ENCODE peak calls at places on chromosomes 4 and X, in six cellular contexts. One of them, this sample, is unnamed.

GRCh38 chrX:9895225-9895912 is 71.8 kb upstream of the CLDN34 start:
- DNase-seq in tibial artery: no peak
- DNase-seq in endothelial cell of umbilical vein: no peak
- DNase-seq in progenitor cell of endocrine pancreas: no peak
- DNase-seq in A549: no peak
- DNase-seq in HFF-Myc: no peak
- DNase-seq in this sample: no peak

GRCh38 chr4:88320780-88321373 is 36.5 kb upstream of the PPM1K start:
- DNase-seq in A549: peak
- DNase-seq in HFF-Myc: no peak
- DNase-seq in progenitor cell of endocrine pancreas: no peak
- DNase-seq in tibial artery: peak
- DNase-seq in endothelial cell of umbilical vein: peak
- DNase-seq in this sample: peak

GRCh38 chrX:153781428-153782047 is 697 bp downstream of the SRPK3 start:
- DNase-seq in A549: no peak
- DNase-seq in HFF-Myc: no peak
- DNase-seq in tibial artery: no peak
- DNase-seq in endothelial cell of umbilical vein: no peak
- DNase-seq in progenitor cell of endocrine pancreas: no peak
- DNase-seq in this sample: no peak

GRCh38 chrX:136497556-136498048 is at the start of gene HTATSF1:
- DNase-seq in A549: no peak
- DNase-seq in endothelial cell of umbilical vein: peak
- DNase-seq in tibial artery: no peak
- DNase-seq in progenitor cell of endocrine pancreas: no peak
- DNase-seq in HFF-Myc: no peak
- DNase-seq in this sample: no peak

GRCh38 chr4:24328711-24329110 is 255.6 kb downstream of the DHX15 start:
- DNase-seq in HFF-Myc: no peak
- DNase-seq in tibial artery: no peak
- DNase-seq in A549: no peak
- DNase-seq in progenitor cell of endocrine pancreas: no peak
- DNase-seq in endothelial cell of umbilical vein: no peak
- DNase-seq in this sample: no peak

GRCh38 chr4:163404570-163404969 is 60.9 kb downstream of the NPY5R start:
- DNase-seq in endothelial cell of umbilical vein: peak
- DNase-seq in progenitor cell of endocrine pancreas: no peak
- DNase-seq in A549: no peak
- DNase-seq in tibial artery: no peak
- DNase-seq in HFF-Myc: no peak
- DNase-seq in this sample: no peak

GRCh38 chr4:4857809-4858508 is 1.5 kb upstream of the MSX1 start:
- DNase-seq in endothelial cell of umbilical vein: no peak
- DNase-seq in A549: no peak
- DNase-seq in progenitor cell of endocrine pancreas: no peak
- DNase-seq in HFF-Myc: no peak
- DNase-seq in tibial artery: no peak
- DNase-seq in this sample: no peak

GRCh38 chr4:169379688-169380087 is 108.9 kb upstream of the SH3RF1 start:
- DNase-seq in A549: no peak
- DNase-seq in HFF-Myc: no peak
- DNase-seq in progenitor cell of endocrine pancreas: no peak
- DNase-seq in endothelial cell of umbilical vein: no peak
- DNase-seq in tibial artery: no peak
- DNase-seq in this sample: no peak

GRCh38 chrX:155985208-155985607 is 12.3 kb upstream of the IL9R start:
- DNase-seq in A549: no peak
- DNase-seq in tibial artery: no peak
- DNase-seq in HFF-Myc: no peak
- DNase-seq in progenitor cell of endocrine pancreas: no peak
- DNase-seq in endothelial cell of umbilical vein: no peak
- DNase-seq in this sample: no peak

GRCh38 chrX:115023139-115023538 is 5.7 kb upstream of the IL13RA2 start:
- DNase-seq in endothelial cell of umbilical vein: peak
- DNase-seq in A549: peak
- DNase-seq in tibial artery: no peak
- DNase-seq in HFF-Myc: peak
- DNase-seq in progenitor cell of endocrine pancreas: no peak
- DNase-seq in this sample: no peak

GRCh38 chr4:65861993-65862392 is 191.7 kb upstream of the EPHA5 start:
- DNase-seq in A549: no peak
- DNase-seq in progenitor cell of endocrine pancreas: no peak
- DNase-seq in tibial artery: no peak
- DNase-seq in endothelial cell of umbilical vein: no peak
- DNase-seq in HFF-Myc: no peak
- DNase-seq in this sample: no peak

GRCh38 chr4:149790172-149790907 is 25.3 kb downstream of the IQCM start:
- DNase-seq in A549: no peak
- DNase-seq in HFF-Myc: no peak
- DNase-seq in progenitor cell of endocrine pancreas: no peak
- DNase-seq in endothelial cell of umbilical vein: no peak
- DNase-seq in tibial artery: no peak
- DNase-seq in this sample: no peak

GRCh38 chrX:153927936-153928760 is 2.1 kb upstream of the ARHGAP4 start:
- DNase-seq in progenitor cell of endocrine pancreas: peak
- DNase-seq in A549: peak
- DNase-seq in HFF-Myc: peak
- DNase-seq in endothelial cell of umbilical vein: peak
- DNase-seq in tibial artery: peak
- DNase-seq in this sample: peak

DNA sequence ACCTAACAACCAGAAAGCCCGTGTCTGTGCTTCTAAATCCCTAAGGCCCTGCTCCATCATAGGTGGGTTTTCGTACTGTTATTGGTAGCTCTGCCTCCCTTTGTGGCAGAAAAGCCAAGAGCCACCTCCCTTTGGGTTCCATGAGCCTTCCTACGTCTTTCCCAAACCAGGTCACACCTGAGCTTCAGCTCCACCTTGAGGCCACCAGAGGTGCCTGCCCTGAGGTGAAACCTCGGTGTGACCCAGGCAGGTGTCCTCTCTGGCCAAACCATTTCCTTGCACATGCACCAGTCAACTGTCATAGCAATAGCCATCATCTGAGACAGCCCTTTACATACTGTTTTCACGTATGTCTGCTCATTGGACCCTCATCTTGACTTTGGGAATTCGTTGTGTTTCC is 188.0 kb upstream of the RBPJ start:
- DNase-seq in progenitor cell of endocrine pancreas: no peak
- DNase-seq in endothelial cell of umbilical vein: no peak
- DNase-seq in HFF-Myc: no peak
- DNase-seq in tibial artery: no peak
- DNase-seq in A549: no peak
- DNase-seq in this sample: no peak
- TF ChIP-seq CTCF in progenitor cell of endocrine pancreas: peak
- TF ChIP-seq CTCF in endothelial cell of umbilical vein: no peak
- TF ChIP-seq CTCF in HFF-Myc: no peak
- TF ChIP-seq CTCF in tibial artery: no peak
- TF ChIP-seq CTCF in A549: no peak
- TF ChIP-seq CTCF in this sample: peak

DNA sequence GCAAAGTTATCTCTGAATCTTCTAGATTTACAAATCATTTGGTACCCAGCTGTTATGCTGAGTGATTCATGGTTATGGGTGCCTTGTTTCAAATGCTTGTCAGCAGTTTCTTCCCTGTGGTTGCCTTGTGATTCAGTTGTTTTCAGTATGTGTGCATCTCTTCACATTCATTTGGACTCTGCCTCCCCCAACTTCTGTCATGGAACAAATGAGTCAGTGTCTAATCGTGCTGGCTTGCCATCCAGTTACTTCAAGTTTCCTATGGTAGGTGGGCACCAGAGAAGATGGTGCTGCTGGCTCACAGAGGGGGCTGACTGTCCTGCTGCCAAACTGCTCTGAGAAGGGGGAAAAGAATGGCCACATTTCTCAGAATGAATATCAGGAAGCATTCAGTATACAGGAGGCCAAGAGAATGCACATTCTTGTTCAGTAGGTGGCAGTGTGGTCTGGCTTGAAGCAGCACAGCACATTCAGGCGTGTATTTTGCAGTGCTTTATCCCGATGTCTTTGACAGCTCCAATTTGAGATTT is 260.9 kb downstream of the GLUD2 start:
- DNase-seq in endothelial cell of umbilical vein: no peak
- DNase-seq in A549: peak
- DNase-seq in progenitor cell of endocrine pancreas: no peak
- DNase-seq in HFF-Myc: peak
- DNase-seq in tibial artery: peak
- DNase-seq in this sample: peak
- TF ChIP-seq CTCF in endothelial cell of umbilical vein: no peak
- TF ChIP-seq CTCF in A549: peak
- TF ChIP-seq CTCF in progenitor cell of endocrine pancreas: peak
- TF ChIP-seq CTCF in HFF-Myc: peak
- TF ChIP-seq CTCF in tibial artery: peak
- TF ChIP-seq CTCF in this sample: peak

DNA sequence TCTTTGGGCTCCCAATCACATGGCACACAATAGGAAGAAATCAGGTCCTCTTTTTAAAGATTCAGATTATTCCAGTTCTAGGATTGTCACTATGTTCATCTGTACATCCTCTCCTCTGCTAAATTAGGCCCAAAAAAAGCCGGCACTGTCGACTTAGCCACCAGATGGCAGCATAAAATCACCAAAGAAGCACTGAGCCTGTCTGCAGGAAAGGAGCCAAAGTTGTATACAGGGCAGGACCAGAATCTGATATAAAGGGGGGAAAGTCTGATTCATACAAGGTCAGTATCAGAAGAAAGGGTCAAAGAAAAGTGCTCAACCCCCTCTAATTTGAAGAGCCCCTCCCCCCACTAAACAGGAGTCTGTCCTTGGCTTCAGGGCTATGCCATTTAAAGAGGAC is 292.5 kb downstream of the CHIC1 start:
- DNase-seq in progenitor cell of endocrine pancreas: peak
- DNase-seq in A549: peak
- DNase-seq in tibial artery: peak
- DNase-seq in endothelial cell of umbilical vein: peak
- DNase-seq in HFF-Myc: peak
- DNase-seq in this sample: peak
- TF ChIP-seq CTCF in progenitor cell of endocrine pancreas: peak
- TF ChIP-seq CTCF in A549: peak
- TF ChIP-seq CTCF in tibial artery: peak
- TF ChIP-seq CTCF in endothelial cell of umbilical vein: peak
- TF ChIP-seq CTCF in HFF-Myc: peak
- TF ChIP-seq CTCF in this sample: peak

GRCh38 chrX:123188081-123188480 is 4.0 kb downstream of the GRIA3 start:
- DNase-seq in A549: no peak
- DNase-seq in progenitor cell of endocrine pancreas: no peak
- DNase-seq in HFF-Myc: no peak
- DNase-seq in tibial artery: no peak
- DNase-seq in endothelial cell of umbilical vein: no peak
- DNase-seq in this sample: no peak
- TF ChIP-seq CTCF in A549: no peak
- TF ChIP-seq CTCF in progenitor cell of endocrine pancreas: no peak
- TF ChIP-seq CTCF in HFF-Myc: no peak
- TF ChIP-seq CTCF in tibial artery: no peak
- TF ChIP-seq CTCF in endothelial cell of umbilical vein: no peak
- TF ChIP-seq CTCF in this sample: no peak

GRCh38 chr4:8310306-8310705 is 40.8 kb downstream of the HTRA3 start:
- DNase-seq in endothelial cell of umbilical vein: no peak
- DNase-seq in A549: no peak
- DNase-seq in tibial artery: no peak
- DNase-seq in progenitor cell of endocrine pancreas: no peak
- DNase-seq in HFF-Myc: no peak
- DNase-seq in this sample: no peak

GRCh38 chr4:8307126-8307525 is 37.6 kb downstream of the HTRA3 start:
- DNase-seq in progenitor cell of endocrine pancreas: no peak
- DNase-seq in A549: no peak
- DNase-seq in HFF-Myc: no peak
- DNase-seq in tibial artery: peak
- DNase-seq in endothelial cell of umbilical vein: no peak
- DNase-seq in this sample: no peak

GRCh38 chr4:8307714-8308113 is 38.2 kb downstream of the HTRA3 start:
- DNase-seq in progenitor cell of endocrine pancreas: no peak
- DNase-seq in endothelial cell of umbilical vein: no peak
- DNase-seq in HFF-Myc: no peak
- DNase-seq in tibial artery: peak
- DNase-seq in A549: no peak
- DNase-seq in this sample: no peak

GRCh38 chr4:8308144-8308543 is 38.6 kb downstream of the HTRA3 start:
- DNase-seq in A549: no peak
- DNase-seq in tibial artery: peak
- DNase-seq in progenitor cell of endocrine pancreas: no peak
- DNase-seq in endothelial cell of umbilical vein: no peak
- DNase-seq in HFF-Myc: no peak
- DNase-seq in this sample: no peak

DNA sequence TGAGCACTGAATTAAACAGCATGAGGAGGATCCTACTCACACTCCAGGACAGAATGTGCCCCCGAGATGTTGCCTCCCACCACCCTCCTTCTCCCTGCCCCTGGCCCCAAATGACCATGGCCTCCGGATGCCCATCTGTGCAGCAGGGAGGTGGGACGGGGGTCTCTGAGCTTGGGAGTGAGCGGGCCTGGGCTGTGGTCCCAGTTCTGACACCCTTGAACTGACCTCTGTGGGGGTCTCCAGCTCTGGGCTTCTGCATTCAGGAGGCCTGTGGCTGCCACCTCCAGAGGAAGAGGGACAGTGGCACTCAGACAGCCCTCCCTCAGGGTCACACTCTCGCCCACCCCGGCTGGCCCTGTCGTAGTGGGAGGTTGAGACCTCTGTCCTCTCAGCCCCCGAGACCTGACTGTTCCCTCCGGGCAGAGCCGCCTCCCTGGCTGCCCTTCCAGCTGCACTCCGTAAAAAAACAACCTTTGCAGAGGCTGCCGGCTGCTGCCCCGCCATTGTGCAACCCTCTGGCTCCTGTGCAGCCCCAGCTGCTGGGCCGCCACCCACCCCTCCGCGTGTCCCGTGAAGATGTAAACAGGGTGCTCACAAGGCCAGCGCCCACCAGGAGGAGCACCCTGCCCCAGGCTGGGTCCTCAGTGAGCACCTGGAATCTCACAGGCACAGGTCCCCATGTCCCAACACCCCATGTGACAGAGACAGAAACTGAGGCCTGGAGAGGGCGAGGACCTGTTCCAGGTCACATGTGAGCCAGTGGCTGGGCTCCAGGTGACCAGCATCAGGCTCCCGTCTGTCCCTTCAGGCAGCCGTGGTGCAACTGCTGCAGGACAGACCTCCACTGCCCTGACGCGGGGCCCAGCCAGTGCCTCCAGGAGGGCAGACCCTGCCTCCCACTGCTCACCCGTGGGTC is 39.6 kb downstream of the HTRA3 start:
- DNase-seq in A549: no peak
- DNase-seq in endothelial cell of umbilical vein: no peak
- DNase-seq in HFF-Myc: no peak
- DNase-seq in tibial artery: peak
- DNase-seq in progenitor cell of endocrine pancreas: no peak
- DNase-seq in this sample: no peak
- TF ChIP-seq CTCF in A549: no peak
- TF ChIP-seq CTCF in endothelial cell of umbilical vein: no peak
- TF ChIP-seq CTCF in HFF-Myc: no peak
- TF ChIP-seq CTCF in tibial artery: no peak
- TF ChIP-seq CTCF in progenitor cell of endocrine pancreas: no peak
- TF ChIP-seq CTCF in this sample: no peak

This sample was measured in GM10248.